ENCODE peak calls at places on chromosomes 16 and 17, in five cellular contexts. One of them, this sample, is unnamed. For H3F3A, the result is how much of the 10 kb centered on the place peaks cover.

GRCh38 chr17:45144199-45145034 is 3.9 kb upstream of the HEXIM1 start:
- DNase-seq in GM23338: peak
- DNase-seq in MM.1S: no peak
- DNase-seq in neural progenitor cell: peak
- DNase-seq in PC-3: no peak
- DNase-seq in this sample: no peak

GRCh38 chr16:89565506-89566372 is 5.3 kb downstream of the RPL13 start:
- DNase-seq in GM23338: peak
- DNase-seq in MM.1S: peak
- DNase-seq in neural progenitor cell: peak
- DNase-seq in PC-3: peak
- DNase-seq in this sample: peak

GRCh38 chr17:46795379-46795952 is 23.0 kb downstream of the WNT3 start:
- DNase-seq in GM23338: no peak
- DNase-seq in MM.1S: no peak
- DNase-seq in neural progenitor cell: no peak
- DNase-seq in PC-3: peak
- DNase-seq in this sample: peak

GRCh38 chr16:65817066-65817465 is 549.4 kb upstream of the CDH5 start:
- DNase-seq in GM23338: peak
- DNase-seq in MM.1S: peak
- DNase-seq in neural progenitor cell: no peak
- DNase-seq in PC-3: no peak
- DNase-seq in this sample: no peak

GRCh38 chr16:69406780-69407331 is 17.6 kb upstream of the CYB5B start:
- DNase-seq in GM23338: peak
- DNase-seq in MM.1S: no peak
- DNase-seq in neural progenitor cell: no peak
- DNase-seq in PC-3: no peak
- DNase-seq in this sample: no peak

GRCh38 chr17:73991260-73991659 is 212.2 kb upstream of the RPL38 start:
- DNase-seq in GM23338: no peak
- DNase-seq in MM.1S: no peak
- DNase-seq in neural progenitor cell: no peak
- DNase-seq in PC-3: no peak
- DNase-seq in this sample: no peak

GRCh38 chr16:8898660-8899318 is 16.6 kb downstream of the LITAFD start:
- DNase-seq in GM23338: no peak
- DNase-seq in MM.1S: no peak
- DNase-seq in neural progenitor cell: no peak
- DNase-seq in PC-3: no peak
- DNase-seq in this sample: no peak

GRCh38 chr16:2664522-2665096 is 17.7 kb upstream of the KCTD5 start:
- DNase-seq in GM23338: no peak
- DNase-seq in MM.1S: no peak
- DNase-seq in neural progenitor cell: no peak
- DNase-seq in PC-3: peak
- DNase-seq in this sample: no peak

GRCh38 chr17:49471769-49472168 is 23.3 kb upstream of the NGFR start:
- DNase-seq in GM23338: no peak
- DNase-seq in MM.1S: no peak
- DNase-seq in neural progenitor cell: no peak
- DNase-seq in PC-3: no peak
- DNase-seq in this sample: no peak

GRCh38 chr17:60641810-60642220 is 35.8 kb upstream of the BCAS3 start:
- DNase-seq in GM23338: peak
- DNase-seq in MM.1S: peak
- DNase-seq in neural progenitor cell: peak
- DNase-seq in PC-3: peak
- DNase-seq in this sample: peak

GRCh38 chr17:68356520-68356919 is 65.2 kb downstream of the ARSG start:
- DNase-seq in GM23338: no peak
- DNase-seq in MM.1S: no peak
- DNase-seq in neural progenitor cell: no peak
- DNase-seq in PC-3: no peak
- DNase-seq in this sample: no peak

GRCh38 chr17:43018932-43019331 is 3.3 kb downstream of the VAT1 start:
- DNase-seq in GM23338: no peak
- DNase-seq in MM.1S: no peak
- DNase-seq in neural progenitor cell: no peak
- DNase-seq in PC-3: no peak
- DNase-seq in this sample: no peak

GRCh38 chr16:55142405-55142804 is 181.6 kb upstream of the IRX6 start:
- DNase-seq in GM23338: peak
- DNase-seq in MM.1S: no peak
- DNase-seq in neural progenitor cell: no peak
- DNase-seq in PC-3: no peak
- DNase-seq in this sample: no peak

GRCh38 chr17:64423881-64424280 is 25.0 kb upstream of the MILR1 start:
- DNase-seq in GM23338: no peak
- DNase-seq in MM.1S: no peak
- DNase-seq in neural progenitor cell: no peak
- DNase-seq in PC-3: peak
- DNase-seq in this sample: no peak

GRCh38 chr16:81461756-81462155 is 17.1 kb downstream of the CMIP start:
- DNase-seq in GM23338: no peak
- DNase-seq in MM.1S: no peak
- DNase-seq in neural progenitor cell: no peak
- DNase-seq in PC-3: no peak
- DNase-seq in this sample: no peak

GRCh38 chr16:72312862-72313261 is 140.9 kb upstream of the PMFBP1 start:
- DNase-seq in GM23338: peak
- DNase-seq in MM.1S: no peak
- DNase-seq in neural progenitor cell: peak
- DNase-seq in PC-3: no peak
- DNase-seq in this sample: no peak

GRCh38 chr17:82911822-82912221 is 72.0 kb upstream of the ZNF750 start:
- DNase-seq in GM23338: no peak
- DNase-seq in MM.1S: no peak
- DNase-seq in neural progenitor cell: no peak
- DNase-seq in PC-3: no peak
- DNase-seq in this sample: no peak

GRCh38 chr17:60142872-60143499 is 6.8 kb upstream of the CA4 start:
- DNase-seq in GM23338: peak
- DNase-seq in MM.1S: peak
- DNase-seq in neural progenitor cell: peak
- DNase-seq in PC-3: peak
- DNase-seq in this sample: peak

GRCh38 chr17:59846391-59847165 is 46.2 kb downstream of the TUBD1 start:
- DNase-seq in GM23338: peak
- DNase-seq in MM.1S: peak
- DNase-seq in neural progenitor cell: no peak
- DNase-seq in PC-3: peak
- DNase-seq in this sample: peak

GRCh38 chr17:35467824-35468223 is 19.3 kb upstream of the SLFN13 start:
- DNase-seq in GM23338: no peak
- DNase-seq in MM.1S: no peak
- DNase-seq in neural progenitor cell: no peak
- DNase-seq in PC-3: no peak
- DNase-seq in this sample: no peak

GRCh38 chr17:43939886-43940285 is 2.4 kb downstream of the PPY start:
- DNase-seq in GM23338: no peak
- DNase-seq in MM.1S: no peak
- DNase-seq in neural progenitor cell: no peak
- DNase-seq in PC-3: no peak
- DNase-seq in this sample: no peak

GRCh38 chr17:81511800-81512559 is 619 bp downstream of the ACTG1 start:
- DNase-seq in GM23338: no peak
- DNase-seq in MM.1S: no peak
- DNase-seq in neural progenitor cell: no peak
- DNase-seq in PC-3: no peak
- DNase-seq in this sample: no peak

GRCh38 chr16:89315791-89316581 is 98.5 kb downstream of the ZNF778 start:
- DNase-seq in GM23338: no peak
- DNase-seq in MM.1S: peak
- DNase-seq in neural progenitor cell: no peak
- DNase-seq in PC-3: peak
- DNase-seq in this sample: peak

GRCh38 chr16:56640076-56640475 is 1.6 kb downstream of the MT1A start:
- DNase-seq in GM23338: no peak
- DNase-seq in MM.1S: no peak
- DNase-seq in neural progenitor cell: no peak
- DNase-seq in PC-3: no peak
- DNase-seq in this sample: peak
- TF ChIP-seq EZH2 in GM23338: no peak
- TF ChIP-seq EZH2 in MM.1S: no peak
- TF ChIP-seq EZH2 in neural progenitor cell: no peak
- TF ChIP-seq EZH2 in PC-3: no peak
- TF ChIP-seq EZH2 in this sample: no peak

DNA sequence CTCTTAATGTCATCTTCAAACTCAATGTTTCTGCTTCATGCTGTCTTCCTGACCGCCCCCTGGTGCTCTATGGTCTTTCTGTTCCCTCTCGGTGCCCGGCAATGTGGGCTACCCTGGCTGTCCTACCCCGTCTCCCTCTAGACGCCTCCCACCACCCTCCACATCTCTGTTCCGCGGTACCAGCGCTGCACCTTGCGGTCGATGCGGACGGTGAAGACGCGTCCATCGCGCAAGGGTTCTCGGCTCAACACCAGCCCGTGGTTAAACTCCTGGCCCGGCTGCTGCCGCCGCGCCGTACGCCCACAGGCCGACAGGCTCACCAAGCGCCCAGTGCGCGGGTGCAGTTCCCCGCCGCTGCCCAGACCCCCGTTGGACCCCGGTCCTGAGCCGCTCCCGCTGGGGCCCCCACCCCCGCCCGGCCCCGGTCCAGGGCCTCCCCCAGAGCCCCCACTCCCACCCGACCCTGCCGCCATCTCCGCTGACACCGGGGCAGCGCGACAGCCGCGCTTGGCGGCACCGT is at the start of gene NEURL4:
- DNase-seq in GM23338: peak
- DNase-seq in MM.1S: peak
- DNase-seq in neural progenitor cell: no peak
- DNase-seq in PC-3: peak
- DNase-seq in this sample: no peak
- TF ChIP-seq CTCF in GM23338: no peak
- TF ChIP-seq CTCF in MM.1S: peak
- TF ChIP-seq CTCF in neural progenitor cell: no peak
- TF ChIP-seq CTCF in PC-3: no peak
- TF ChIP-seq CTCF in this sample: no peak

GRCh38 chr16:85900031-85900792 is 1.2 kb downstream of the IRF8 start:
- DNase-seq in GM23338: no peak
- DNase-seq in MM.1S: no peak
- DNase-seq in neural progenitor cell: no peak
- DNase-seq in PC-3: no peak
- DNase-seq in this sample: no peak

GRCh38 chr16:85897384-85897783 is 1.6 kb upstream of the IRF8 start:
- DNase-seq in GM23338: no peak
- DNase-seq in MM.1S: no peak
- DNase-seq in neural progenitor cell: no peak
- DNase-seq in PC-3: no peak
- DNase-seq in this sample: no peak

GRCh38 chr16:85901110-85901509 is 2.1 kb downstream of the IRF8 start:
- DNase-seq in GM23338: no peak
- DNase-seq in MM.1S: no peak
- DNase-seq in neural progenitor cell: no peak
- DNase-seq in PC-3: no peak
- DNase-seq in this sample: no peak

GRCh38 chr16:85898521-85899442 is at the start of gene IRF8:
- DNase-seq in GM23338: peak
- DNase-seq in MM.1S: no peak
- DNase-seq in neural progenitor cell: peak
- DNase-seq in PC-3: no peak
- DNase-seq in this sample: no peak

DNA sequence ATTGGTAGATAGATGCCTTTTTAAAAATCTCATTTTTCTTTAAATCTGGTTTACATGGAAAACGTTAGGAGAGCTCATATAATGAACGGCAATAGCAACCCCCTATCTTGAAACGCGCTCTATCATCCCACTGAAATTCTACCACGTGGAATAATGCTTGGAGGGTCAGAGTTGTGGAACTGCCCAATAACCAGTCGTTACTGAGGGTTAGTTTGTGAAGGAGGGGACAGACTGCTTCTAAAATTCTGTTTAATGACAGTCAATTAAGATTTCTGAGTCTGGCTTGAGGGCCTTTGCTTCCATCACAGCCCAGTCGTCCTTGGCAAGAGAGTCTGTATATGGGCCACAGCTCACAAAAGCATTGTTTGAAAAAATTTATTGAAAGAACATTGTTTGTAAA is 482 bp downstream of the IRF8 start:
- DNase-seq in GM23338: no peak
- DNase-seq in MM.1S: no peak
- DNase-seq in neural progenitor cell: no peak
- DNase-seq in PC-3: no peak
- DNase-seq in this sample: no peak
- H3F3A ChIP-seq in GM23338: under half
- H3F3A ChIP-seq in MM.1S: under half
- H3F3A ChIP-seq in neural progenitor cell: under half
- H3F3A ChIP-seq in PC-3: under half
- H3F3A ChIP-seq in this sample: under half

GRCh38 chr17:4641297-4642195 is at the start of gene ALOX15:
- DNase-seq in GM23338: peak
- DNase-seq in MM.1S: no peak
- DNase-seq in neural progenitor cell: peak
- DNase-seq in PC-3: no peak
- DNase-seq in this sample: no peak
- TF ChIP-seq EZH2 in GM23338: peak
- TF ChIP-seq EZH2 in MM.1S: no peak
- TF ChIP-seq EZH2 in neural progenitor cell: peak
- TF ChIP-seq EZH2 in PC-3: peak
- TF ChIP-seq EZH2 in this sample: no peak

GRCh38 chr17:39666231-39666600 is 1.1 kb downstream of the TCAP start:
- DNase-seq in GM23338: no peak
- DNase-seq in MM.1S: no peak
- DNase-seq in neural progenitor cell: no peak
- DNase-seq in PC-3: no peak
- DNase-seq in this sample: no peak

GRCh38 chr17:39664581-39665561 is at the start of gene TCAP:
- DNase-seq in GM23338: peak
- DNase-seq in MM.1S: no peak
- DNase-seq in neural progenitor cell: no peak
- DNase-seq in PC-3: no peak
- DNase-seq in this sample: no peak

GRCh38 chr17:39667262-39668140 is 752 bp upstream of the PNMT start:
- DNase-seq in GM23338: peak
- DNase-seq in MM.1S: no peak
- DNase-seq in neural progenitor cell: peak
- DNase-seq in PC-3: no peak
- DNase-seq in this sample: no peak

GRCh38 chr17:39666601-39667261 is 1.5 kb upstream of the PNMT start:
- DNase-seq in GM23338: no peak
- DNase-seq in MM.1S: no peak
- DNase-seq in neural progenitor cell: no peak
- DNase-seq in PC-3: no peak
- DNase-seq in this sample: peak

GRCh38 chr17:39665642-39666221 is 583 bp downstream of the TCAP start:
- DNase-seq in GM23338: no peak
- DNase-seq in MM.1S: no peak
- DNase-seq in neural progenitor cell: peak
- DNase-seq in PC-3: peak
- DNase-seq in this sample: peak
- TF ChIP-seq CTCF in GM23338: no peak
- TF ChIP-seq CTCF in MM.1S: no peak
- TF ChIP-seq CTCF in neural progenitor cell: peak
- TF ChIP-seq CTCF in PC-3: peak
- TF ChIP-seq CTCF in this sample: no peak